ENCODE peak calls at places on chromosomes 11 and 22, in eight cellular contexts. One of them, this sample, is unnamed.

GRCh38 chr11:95567685-95568084 is 221.9 kb downstream of the FAM76B start:
- ATAC-seq in CD8-positive, alpha-beta T cell: no peak
- ATAC-seq in memory B cell: no peak
- ATAC-seq in aorta: peak
- ATAC-seq in activated naive CD8-positive, alpha-beta T cell treated with anti-CD3 and anti-CD28 coated beads, Interleukin-2, amount 10 ng/mL, durations not matched to agents 7 days and 5 days: no peak
- ATAC-seq in stimulated activated naive CD8-positive, alpha-beta T cell treated with anti-CD3 and anti-CD28 coated beads, Interleukin-15, Interleukin-2, amounts not matched to agents 100 U/mL and 50 U/mL, for 24 hours: no peak
- ATAC-seq in activated T-cell treated with anti-CD3 and anti-CD28 coated beads, Interleukin-2, amount 50 U/mL, for 4 hours: no peak
- ATAC-seq in A549: no peak
- ATAC-seq in this sample: no peak

GRCh38 chr11:66546966-66547661 is 411 bp downstream of the ACTN3 start:
- ATAC-seq in aorta: no peak
- ATAC-seq in A549: no peak
- ATAC-seq in stimulated activated naive CD8-positive, alpha-beta T cell treated with anti-CD3 and anti-CD28 coated beads, Interleukin-15, Interleukin-2, amounts not matched to agents 100 U/mL and 50 U/mL, for 24 hours: no peak
- ATAC-seq in activated T-cell treated with anti-CD3 and anti-CD28 coated beads, Interleukin-2, amount 50 U/mL, for 4 hours: no peak
- ATAC-seq in memory B cell: no peak
- ATAC-seq in CD8-positive, alpha-beta T cell: no peak
- ATAC-seq in activated naive CD8-positive, alpha-beta T cell treated with anti-CD3 and anti-CD28 coated beads, Interleukin-2, amount 10 ng/mL, durations not matched to agents 7 days and 5 days: no peak
- ATAC-seq in this sample: no peak

GRCh38 chr22:22182990-22183264 is 61.7 kb upstream of the VPREB1 start:
- ATAC-seq in memory B cell: no peak
- ATAC-seq in activated naive CD8-positive, alpha-beta T cell treated with anti-CD3 and anti-CD28 coated beads, Interleukin-2, amount 10 ng/mL, durations not matched to agents 7 days and 5 days: no peak
- ATAC-seq in CD8-positive, alpha-beta T cell: no peak
- ATAC-seq in activated T-cell treated with anti-CD3 and anti-CD28 coated beads, Interleukin-2, amount 50 U/mL, for 4 hours: no peak
- ATAC-seq in stimulated activated naive CD8-positive, alpha-beta T cell treated with anti-CD3 and anti-CD28 coated beads, Interleukin-15, Interleukin-2, amounts not matched to agents 100 U/mL and 50 U/mL, for 24 hours: no peak
- ATAC-seq in aorta: no peak
- ATAC-seq in A549: no peak
- ATAC-seq in this sample: no peak

GRCh38 chr11:61375709-61376108 is 13.5 kb downstream of the TMEM138 start:
- ATAC-seq in CD8-positive, alpha-beta T cell: no peak
- ATAC-seq in memory B cell: no peak
- ATAC-seq in aorta: no peak
- ATAC-seq in stimulated activated naive CD8-positive, alpha-beta T cell treated with anti-CD3 and anti-CD28 coated beads, Interleukin-15, Interleukin-2, amounts not matched to agents 100 U/mL and 50 U/mL, for 24 hours: no peak
- ATAC-seq in A549: no peak
- ATAC-seq in activated T-cell treated with anti-CD3 and anti-CD28 coated beads, Interleukin-2, amount 50 U/mL, for 4 hours: no peak
- ATAC-seq in activated naive CD8-positive, alpha-beta T cell treated with anti-CD3 and anti-CD28 coated beads, Interleukin-2, amount 10 ng/mL, durations not matched to agents 7 days and 5 days: no peak
- ATAC-seq in this sample: no peak

GRCh38 chr11:70603756-70604211 is 205.5 kb downstream of the CTTN start:
- ATAC-seq in memory B cell: no peak
- ATAC-seq in activated naive CD8-positive, alpha-beta T cell treated with anti-CD3 and anti-CD28 coated beads, Interleukin-2, amount 10 ng/mL, durations not matched to agents 7 days and 5 days: no peak
- ATAC-seq in aorta: no peak
- ATAC-seq in A549: no peak
- ATAC-seq in activated T-cell treated with anti-CD3 and anti-CD28 coated beads, Interleukin-2, amount 50 U/mL, for 4 hours: no peak
- ATAC-seq in stimulated activated naive CD8-positive, alpha-beta T cell treated with anti-CD3 and anti-CD28 coated beads, Interleukin-15, Interleukin-2, amounts not matched to agents 100 U/mL and 50 U/mL, for 24 hours: no peak
- ATAC-seq in CD8-positive, alpha-beta T cell: no peak
- ATAC-seq in this sample: no peak

GRCh38 chr11:43578346-43579170 is 102.0 kb upstream of the HSD17B12 start:
- ATAC-seq in activated T-cell treated with anti-CD3 and anti-CD28 coated beads, Interleukin-2, amount 50 U/mL, for 4 hours: peak
- ATAC-seq in aorta: no peak
- ATAC-seq in CD8-positive, alpha-beta T cell: no peak
- ATAC-seq in memory B cell: no peak
- ATAC-seq in A549: peak
- ATAC-seq in activated naive CD8-positive, alpha-beta T cell treated with anti-CD3 and anti-CD28 coated beads, Interleukin-2, amount 10 ng/mL, durations not matched to agents 7 days and 5 days: no peak
- ATAC-seq in stimulated activated naive CD8-positive, alpha-beta T cell treated with anti-CD3 and anti-CD28 coated beads, Interleukin-15, Interleukin-2, amounts not matched to agents 100 U/mL and 50 U/mL, for 24 hours: no peak
- ATAC-seq in this sample: no peak

GRCh38 chr11:17197431-17197898 is 10.3 kb downstream of the PIK3C2A start:
- ATAC-seq in memory B cell: no peak
- ATAC-seq in aorta: no peak
- ATAC-seq in activated T-cell treated with anti-CD3 and anti-CD28 coated beads, Interleukin-2, amount 50 U/mL, for 4 hours: no peak
- ATAC-seq in A549: peak
- ATAC-seq in stimulated activated naive CD8-positive, alpha-beta T cell treated with anti-CD3 and anti-CD28 coated beads, Interleukin-15, Interleukin-2, amounts not matched to agents 100 U/mL and 50 U/mL, for 24 hours: no peak
- ATAC-seq in CD8-positive, alpha-beta T cell: no peak
- ATAC-seq in activated naive CD8-positive, alpha-beta T cell treated with anti-CD3 and anti-CD28 coated beads, Interleukin-2, amount 10 ng/mL, durations not matched to agents 7 days and 5 days: no peak
- ATAC-seq in this sample: no peak

GRCh38 chr11:132047167-132047566 is 676.8 kb downstream of the NTM start:
- ATAC-seq in activated T-cell treated with anti-CD3 and anti-CD28 coated beads, Interleukin-2, amount 50 U/mL, for 4 hours: no peak
- ATAC-seq in aorta: no peak
- ATAC-seq in memory B cell: no peak
- ATAC-seq in A549: no peak
- ATAC-seq in activated naive CD8-positive, alpha-beta T cell treated with anti-CD3 and anti-CD28 coated beads, Interleukin-2, amount 10 ng/mL, durations not matched to agents 7 days and 5 days: no peak
- ATAC-seq in stimulated activated naive CD8-positive, alpha-beta T cell treated with anti-CD3 and anti-CD28 coated beads, Interleukin-15, Interleukin-2, amounts not matched to agents 100 U/mL and 50 U/mL, for 24 hours: no peak
- ATAC-seq in CD8-positive, alpha-beta T cell: no peak
- ATAC-seq in this sample: no peak

GRCh38 chr11:45021001-45021400 is 70.3 kb upstream of the TP53I11 start:
- ATAC-seq in aorta: no peak
- ATAC-seq in CD8-positive, alpha-beta T cell: no peak
- ATAC-seq in activated naive CD8-positive, alpha-beta T cell treated with anti-CD3 and anti-CD28 coated beads, Interleukin-2, amount 10 ng/mL, durations not matched to agents 7 days and 5 days: no peak
- ATAC-seq in memory B cell: no peak
- ATAC-seq in A549: no peak
- ATAC-seq in activated T-cell treated with anti-CD3 and anti-CD28 coated beads, Interleukin-2, amount 50 U/mL, for 4 hours: no peak
- ATAC-seq in stimulated activated naive CD8-positive, alpha-beta T cell treated with anti-CD3 and anti-CD28 coated beads, Interleukin-15, Interleukin-2, amounts not matched to agents 100 U/mL and 50 U/mL, for 24 hours: no peak
- ATAC-seq in this sample: no peak

GRCh38 chr11:30938801-30939200 is 352.6 kb upstream of the MPPED2 start:
- ATAC-seq in stimulated activated naive CD8-positive, alpha-beta T cell treated with anti-CD3 and anti-CD28 coated beads, Interleukin-15, Interleukin-2, amounts not matched to agents 100 U/mL and 50 U/mL, for 24 hours: no peak
- ATAC-seq in aorta: no peak
- ATAC-seq in A549: peak
- ATAC-seq in activated T-cell treated with anti-CD3 and anti-CD28 coated beads, Interleukin-2, amount 50 U/mL, for 4 hours: no peak
- ATAC-seq in CD8-positive, alpha-beta T cell: no peak
- ATAC-seq in activated naive CD8-positive, alpha-beta T cell treated with anti-CD3 and anti-CD28 coated beads, Interleukin-2, amount 10 ng/mL, durations not matched to agents 7 days and 5 days: no peak
- ATAC-seq in memory B cell: no peak
- ATAC-seq in this sample: no peak

GRCh38 chr11:35009191-35009940 is 92.9 kb downstream of the PDHX start:
- ATAC-seq in CD8-positive, alpha-beta T cell: no peak
- ATAC-seq in stimulated activated naive CD8-positive, alpha-beta T cell treated with anti-CD3 and anti-CD28 coated beads, Interleukin-15, Interleukin-2, amounts not matched to agents 100 U/mL and 50 U/mL, for 24 hours: no peak
- ATAC-seq in activated T-cell treated with anti-CD3 and anti-CD28 coated beads, Interleukin-2, amount 50 U/mL, for 4 hours: no peak
- ATAC-seq in activated naive CD8-positive, alpha-beta T cell treated with anti-CD3 and anti-CD28 coated beads, Interleukin-2, amount 10 ng/mL, durations not matched to agents 7 days and 5 days: no peak
- ATAC-seq in A549: peak
- ATAC-seq in aorta: no peak
- ATAC-seq in memory B cell: no peak
- ATAC-seq in this sample: no peak

GRCh38 chr22:40326905-40327735 is 19.2 kb upstream of the ADSL start:
- ATAC-seq in aorta: no peak
- ATAC-seq in activated T-cell treated with anti-CD3 and anti-CD28 coated beads, Interleukin-2, amount 50 U/mL, for 4 hours: no peak
- ATAC-seq in stimulated activated naive CD8-positive, alpha-beta T cell treated with anti-CD3 and anti-CD28 coated beads, Interleukin-15, Interleukin-2, amounts not matched to agents 100 U/mL and 50 U/mL, for 24 hours: no peak
- ATAC-seq in memory B cell: no peak
- ATAC-seq in A549: no peak
- ATAC-seq in activated naive CD8-positive, alpha-beta T cell treated with anti-CD3 and anti-CD28 coated beads, Interleukin-2, amount 10 ng/mL, durations not matched to agents 7 days and 5 days: peak
- ATAC-seq in CD8-positive, alpha-beta T cell: peak
- ATAC-seq in this sample: no peak

This sample was measured in gastroesophageal sphincter.